ENCODE peak calls at places on chromosomes 2 and 18, in five cellular contexts. B is naive B cell, H is BE2C, A is ascending aorta, O is Peyer's patch. U is an unnamed sample.

GRCh38 chr2:4992226-4992625 is 700.0 kb upstream of the SOX11 start:
- DNase-seq in B (no peak), H (no peak), A (no peak), O (no peak), U (no peak)

GRCh38 chr2:236298924-236299475 is 34.8 kb upstream of the ASB18 start:
- DNase-seq in B (no peak), H (no peak), A (no peak), O (no peak), U (no peak)

GRCh38 chr2:62662548-62662947 is 43.0 kb upstream of the EHBP1 start:
- DNase-seq in B (no peak), H (no peak), A (no peak), O (no peak), U (no peak)

GRCh38 chr2:47072018-47072691 is 83.0 kb downstream of the STPG4 start:
- DNase-seq in B (no peak), H (peak; percentile 96), A (peak; percentile 95), O (peak; percentile 73), U (peak; percentile 21)

GRCh38 chr2:3267869-3268704 is 109.5 kb downstream of the EIPR1 start:
- DNase-seq in B (no peak), H (no peak), A (no peak), O (peak; percentile 33), U (no peak)

GRCh38 chr2:186422226-186422625 is 63.8 kb upstream of the ZC3H15 start:
- DNase-seq in B (no peak), H (no peak), A (peak; percentile 83), O (no peak), U (no peak)

GRCh38 chr18:13216732-13217465 is 1.7 kb upstream of the LDLRAD4 start:
- DNase-seq in B (peak; percentile 60), H (peak; percentile 57), A (peak; percentile 77), O (peak; percentile 62), U (peak; percentile 65)

GRCh38 chr2:8608411-8608954 is 73.4 kb upstream of the ID2 start:
- DNase-seq in B (no peak), H (no peak), A (peak; percentile 38), O (no peak), U (no peak)

GRCh38 chr2:210198326-210198725 is 26.9 kb downstream of the ACADL start:
- DNase-seq in B (no peak), H (no peak), A (no peak), O (no peak), U (no peak)

GRCh38 chr2:3040066-3040428 is 337.6 kb downstream of the EIPR1 start:
- DNase-seq in B (no peak), H (no peak), A (no peak), O (no peak), U (no peak)

GRCh38 chr2:3112131-3112530 is 265.5 kb downstream of the EIPR1 start:
- DNase-seq in B (no peak), H (no peak), A (no peak), O (no peak), U (no peak)

GRCh38 chr2:9983413-9984216 is 32.1 kb downstream of the GRHL1 start:
- DNase-seq in B (no peak), H (no peak), A (no peak), O (no peak), U (no peak)

GRCh38 chr18:7221424-7222155 is 9.3 kb upstream of the LRRC30 start:
- DNase-seq in B (no peak), H (peak; percentile 23), A (no peak), O (peak; percentile 49), U (peak; percentile 32)

GRCh38 chr2:240013343-240013742 is 11.8 kb downstream of the NDUFA10 start:
- DNase-seq in B (no peak), H (no peak), A (no peak), O (no peak), U (no peak)